ENCODE peak calls at places on chromosomes 12 and 14, in four cellular contexts. T, N, I and U are unnamed samples.

GRCh38 chr14:76937181-76938091 is 91.1 kb downstream of the IRF2BPL start:
- DNase-seq in T (peak), I (peak), N (peak), U (peak)

GRCh38 chr12:52119398-52120254 is 40.1 kb downstream of the SMIM41 start:
- DNase-seq in T (peak), I (peak), N (no peak), U (no peak)

GRCh38 chr14:96164861-96165490 is 39.7 kb upstream of the BDKRB2 start:
- DNase-seq in T (no peak), N (no peak), I (no peak), U (no peak)

GRCh38 chr14:100433428-100433814 is 110.3 kb downstream of the SLC25A47 start:
- DNase-seq in T (no peak), I (no peak), N (no peak), U (no peak)

GRCh38 chr12:84131076-84131475 is 781.5 kb downstream of the SLC6A15 start:
- DNase-seq in N (peak), T (peak), I (no peak), U (no peak)

GRCh38 chr12:68468036-68468435 is 135.9 kb upstream of the MDM1 start:
- DNase-seq in T (peak), N (no peak), I (no peak), U (no peak)

GRCh38 chr12:106133136-106134087 is 5.3 kb downstream of the NUAK1 start:
- DNase-seq in T (peak), N (no peak), I (no peak), U (no peak)

GRCh38 chr14:72961579-72962335 is 35.5 kb downstream of the DCAF4 start:
- DNase-seq in I (no peak), N (no peak), T (peak), U (no peak)

GRCh38 chr12:29734299-29734698 is 49.4 kb downstream of the TMTC1 start:
- DNase-seq in T (no peak), I (no peak), N (no peak), U (no peak)

GRCh38 chr14:35405304-35405996 is 901 bp upstream of the NFKBIA start:
- DNase-seq in T (peak), N (no peak), I (no peak), U (peak)

GRCh38 chr14:70908918-70909641 is 1.8 kb downstream of the PCNX1 start:
- DNase-seq in I (no peak), T (no peak), N (no peak), U (no peak)

GRCh38 chr12:71799105-71799504 is 40.5 kb upstream of the TBC1D15 start:
- DNase-seq in T (peak), I (no peak), N (peak), U (no peak)

GRCh38 chr12:126974779-126975178 is 1292.2 kb upstream of the TMEM132C start:
- DNase-seq in I (no peak), N (no peak), T (no peak), U (no peak)

GRCh38 chr14:74501135-74501614 is 7.6 kb downstream of the ISCA2 start:
- DNase-seq in T (peak), I (no peak), N (peak), U (peak)

GRCh38 chr12:123131879-123132402 is 18.9 kb downstream of the PITPNM2 start:
- DNase-seq in I (peak), N (no peak), T (no peak), U (no peak)

GRCh38 chr14:50675597-50675996 is 7.5 kb upstream of the SAV1 start:
- DNase-seq in N (no peak), T (peak), I (no peak), U (no peak)

GRCh38 chr12:58202933-58203713 is 261.8 kb downstream of the ATP23 start:
- DNase-seq in T (no peak), N (no peak), I (peak), U (no peak)

GRCh38 chr14:100558966-100559365 is 28.3 kb downstream of the BEGAIN start:
- DNase-seq in N (no peak), I (no peak), T (no peak), U (no peak)

GRCh38 chr12:93403988-93404803 is 26.5 kb downstream of the NUDT4 start:
- DNase-seq in I (no peak), N (no peak), T (no peak), U (no peak)

GRCh38 chr14:89688520-89688919 is 266.0 kb downstream of the EFCAB11 start:
- DNase-seq in I (no peak), N (no peak), T (no peak), U (no peak)

GRCh38 chr12:69901141-69901900 is 76.3 kb downstream of the MYRFL start:
- DNase-seq in T (peak), I (no peak), N (no peak), U (no peak)

GRCh38 chr14:92649934-92650545 is 98.4 kb downstream of the LGMN start:
- DNase-seq in T (peak), I (no peak), N (peak), U (peak)

GRCh38 chr14:85243306-85243705 is 286.6 kb upstream of the FLRT2 start:
- DNase-seq in I (no peak), T (no peak), N (no peak), U (no peak)

GRCh38 chr14:63499701-63500250 is 43.4 kb downstream of the PPP2R5E start:
- DNase-seq in T (peak), N (peak), I (no peak), U (no peak)

GRCh38 chr14:78946949-78947348 is 776.8 kb downstream of the NRXN3 start:
- DNase-seq in T (no peak), N (no peak), I (no peak), U (no peak)

GRCh38 chr14:80902608-80903007 is 38.9 kb downstream of the CEP128 start:
- DNase-seq in N (no peak), T (no peak), I (no peak), U (no peak)